ENCODE peak calls at places on chromosomes 1 and 21, in four cellular contexts. S is heart right ventricle, G is PC-9, E is sigmoid colon. T is an unnamed sample.

GRCh38 chr1:33348194-33348593 is 27.3 kb upstream of the A3GALT2 start:
- DNase-seq in E (peak; percentile 66), S (no peak), G (no peak), T (no peak)

GRCh38 chr1:145891143-145891542 is 5.5 kb upstream of the ANKRD35 start:
- DNase-seq in S (no peak), G (peak; percentile 92), E (no peak), T (no peak)

GRCh38 chr1:95778217-95778616 is 544.2 kb downstream of the RWDD3 start:
- DNase-seq in G (no peak), E (no peak), S (no peak), T (no peak)

GRCh38 chr1:172178846-172179245 is 241.6 kb upstream of the C1orf105 start:
- DNase-seq in S (no peak), E (no peak), G (no peak), T (no peak)

GRCh38 chr1:78587213-78587612 is 33.0 kb upstream of the IFI44L start:
- DNase-seq in G (no peak), E (no peak), S (no peak), T (peak; percentile 37)

GRCh38 chr1:114011796-114012195 is 32.5 kb downstream of the OLFML3 start:
- DNase-seq in G (no peak), E (no peak), S (no peak), T (no peak)

GRCh38 chr21:30189763-30190162 is 23.2 kb upstream of the CLDN17 start:
- DNase-seq in G (no peak), S (no peak), E (no peak), T (no peak)

GRCh38 chr1:114015075-114015474 is 35.8 kb downstream of the OLFML3 start:
- DNase-seq in G (peak; percentile 96), S (no peak), E (no peak), T (peak; percentile 74)

GRCh38 chr1:119187416-119187815 is 47.0 kb upstream of the WARS2 start:
- DNase-seq in S (no peak), G (no peak), E (no peak), T (no peak)

GRCh38 chr1:227299238-227299637 is 19.1 kb downstream of the CDC42BPA start:
- DNase-seq in G (peak; percentile 64), S (no peak), E (no peak), T (no peak)

GRCh38 chr1:169106921-169107672 is 607 bp downstream of the ATP1B1 start:
- DNase-seq in G (no peak), E (no peak), S (no peak), T (no peak)

GRCh38 chr1:64471218-64471719 is 1.3 kb downstream of the CACHD1 start:
- DNase-seq in E (peak; percentile 66), G (no peak), S (peak; percentile 32), T (no peak)

GRCh38 chr1:111505641-111506119 is 2.2 kb upstream of the ADORA3 start:
- DNase-seq in G (no peak), E (no peak), S (no peak), T (no peak)

GRCh38 chr1:38829368-38829767 is 30.2 kb downstream of the RRAGC start:
- DNase-seq in E (no peak), G (no peak), S (no peak), T (no peak)

GRCh38 chr1:240099329-240099728 is 7.6 kb downstream of the FMN2 start:
- DNase-seq in G (no peak), S (no peak), E (no peak), T (no peak)

GRCh38 chr1:154714638-154715037 is 106.7 kb upstream of the ADAR start:
- DNase-seq in E (no peak), G (peak; percentile 78), S (no peak), T (peak; percentile 33)

GRCh38 chr1:33826311-33826710 is 37.6 kb upstream of the HMGB4 start:
- DNase-seq in G (no peak), S (no peak), E (no peak), T (no peak)

GRCh38 chr1:85178396-85178795 is 22.4 kb downstream of the SYDE2 start:
- DNase-seq in G (no peak), S (no peak), E (no peak), T (no peak)

GRCh38 chr1:47871799-47872353 is 125.3 kb downstream of the TRABD2B start:
- DNase-seq in G (peak; percentile 57), S (no peak), E (no peak), T (peak; percentile 61)

GRCh38 chr1:55506686-55507577 is 291.8 kb upstream of the USP24 start:
- DNase-seq in S (no peak), E (no peak), G (peak; percentile 80), T (peak; percentile 36)

DNA sequence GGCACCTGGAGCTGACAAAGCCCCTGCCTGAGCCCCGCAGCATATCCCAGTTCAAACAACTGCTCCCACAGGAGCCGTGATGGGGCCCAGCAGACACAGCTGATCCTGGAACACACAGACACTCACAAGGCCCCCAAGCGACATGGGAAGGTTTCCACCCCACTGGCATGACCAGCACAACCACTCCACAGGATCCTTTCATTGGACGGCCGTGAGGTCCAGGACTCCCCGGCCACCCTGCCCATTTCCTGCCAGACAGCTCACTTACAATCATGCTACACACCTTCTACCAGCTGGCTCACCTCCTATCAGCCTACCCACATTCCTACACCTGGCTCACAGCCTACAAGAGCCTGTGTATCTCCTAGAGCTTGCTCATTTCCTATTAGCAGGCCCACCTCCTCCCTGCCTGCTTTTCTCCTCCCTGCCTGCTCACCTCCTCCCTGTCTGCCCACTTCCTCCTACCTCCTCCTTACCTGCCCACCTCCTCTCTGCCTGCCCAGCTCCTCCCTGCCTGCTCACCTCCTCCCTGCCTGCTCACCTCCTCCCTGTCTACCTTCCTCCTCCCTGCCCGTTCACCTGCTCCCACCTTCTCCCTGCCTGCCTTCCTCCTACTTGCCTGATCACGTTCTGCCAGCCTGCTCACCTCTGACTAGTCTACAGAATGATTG is 73.9 kb downstream of the MATN1 start:
- DNase-seq in E (no peak), S (no peak), G (peak; percentile 61), T (peak; percentile 80)
- TF ChIP-seq CTCF in E (no peak), S (no peak), G (no peak), T (no peak)

GRCh38 chr1:2544875-2545638 is 11.1 kb upstream of the TNFRSF14 start:
- DNase-seq in G (no peak), E (no peak), S (no peak), T (no peak)

GRCh38 chr1:2544093-2544874 is 11.9 kb upstream of the TNFRSF14 start:
- DNase-seq in G (no peak), S (no peak), E (no peak), T (no peak)

GRCh38 chr1:2546515-2547209 is 9.5 kb upstream of the TNFRSF14 start:
- DNase-seq in G (peak; percentile 87), S (peak; percentile 86), E (peak; percentile 93), T (peak; percentile 90)

GRCh38 chr1:2547210-2548067 is 8.7 kb upstream of the TNFRSF14 start:
- DNase-seq in E (no peak), G (no peak), S (peak; percentile 35), T (no peak)

GRCh38 chr1:2545754-2546514 is 10.2 kb upstream of the TNFRSF14 start:
- DNase-seq in E (peak; percentile 96), G (peak; percentile 74), S (peak; percentile 91), T (peak; percentile 94)
- H3K27ac ChIP-seq in E (peak overlapping the region; percentile 94), G (peak overlapping the region; percentile 45), S (peak overlapping the region; percentile 99), T (peak overlapping the region; percentile 83)

DNA sequence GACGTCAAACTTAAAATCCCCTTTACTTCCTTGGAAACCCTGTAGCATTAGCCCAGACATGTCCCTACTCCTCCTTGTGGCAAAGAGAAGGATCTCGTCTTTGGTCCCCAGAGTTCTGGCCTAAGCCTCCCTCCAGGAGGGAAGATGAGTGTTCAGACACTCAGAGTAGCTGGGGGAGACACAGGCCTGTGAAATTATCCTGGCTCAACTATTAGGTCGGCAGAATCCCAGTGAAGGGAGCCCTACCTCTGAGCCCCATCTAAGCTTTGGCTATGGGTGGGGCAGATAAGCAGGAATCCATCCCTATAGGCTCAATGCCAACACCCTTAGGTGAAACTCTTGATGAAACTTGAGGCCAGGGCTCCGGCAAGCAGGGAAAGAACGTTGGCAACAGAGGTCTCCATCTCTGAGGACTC is 1.7 kb upstream of the SFN start:
- DNase-seq in S (no peak), G (peak; percentile 84), E (no peak), T (no peak)
- TF ChIP-seq CTCF in S (no peak), G (no peak), E (no peak), T (peak; percentile 18)

DNA sequence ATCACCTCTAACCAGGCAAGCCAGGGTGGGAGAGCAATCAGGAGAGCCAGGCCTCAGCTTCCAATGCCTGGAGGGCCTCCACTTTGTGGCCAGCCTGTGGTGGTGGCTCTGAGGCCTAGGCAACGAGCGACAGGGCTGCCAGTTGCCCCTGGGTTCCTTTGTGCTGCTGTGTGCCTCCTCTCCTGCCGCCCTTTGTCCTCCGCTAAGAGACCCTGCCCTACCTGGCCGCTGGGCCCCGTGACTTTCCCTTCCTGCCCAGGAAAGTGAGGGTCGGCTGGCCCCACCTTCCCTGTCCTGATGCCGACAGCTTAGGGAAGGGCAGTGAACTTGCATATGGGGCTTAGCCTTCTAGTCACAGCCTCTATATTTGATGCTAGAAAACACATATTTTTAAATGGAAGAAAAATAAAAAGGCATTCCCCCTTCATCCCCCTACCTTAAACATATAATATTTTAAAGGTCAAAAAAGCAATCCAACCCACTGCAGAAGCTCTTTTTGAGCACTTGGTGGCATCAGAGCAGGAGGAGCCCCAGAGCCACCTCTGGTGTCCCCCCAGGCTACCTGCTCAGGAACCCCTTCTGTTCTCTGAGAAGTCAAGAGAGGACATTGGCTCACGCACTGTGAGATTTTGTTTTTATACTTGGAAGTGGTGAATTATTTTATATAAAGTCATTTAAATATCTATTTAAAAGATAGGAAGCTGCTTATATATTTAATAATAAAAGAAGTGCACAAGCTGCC is 19.8 kb downstream of the CSF1 start:
- DNase-seq in E (no peak), G (peak; percentile 54), S (no peak), T (no peak)
- H3K27ac ChIP-seq in E (peak overlapping the region; percentile 83), G (peak overlapping the region; percentile 80), S (peak overlapping the region; percentile 80), T (peak overlapping the region; percentile 72)

DNA sequence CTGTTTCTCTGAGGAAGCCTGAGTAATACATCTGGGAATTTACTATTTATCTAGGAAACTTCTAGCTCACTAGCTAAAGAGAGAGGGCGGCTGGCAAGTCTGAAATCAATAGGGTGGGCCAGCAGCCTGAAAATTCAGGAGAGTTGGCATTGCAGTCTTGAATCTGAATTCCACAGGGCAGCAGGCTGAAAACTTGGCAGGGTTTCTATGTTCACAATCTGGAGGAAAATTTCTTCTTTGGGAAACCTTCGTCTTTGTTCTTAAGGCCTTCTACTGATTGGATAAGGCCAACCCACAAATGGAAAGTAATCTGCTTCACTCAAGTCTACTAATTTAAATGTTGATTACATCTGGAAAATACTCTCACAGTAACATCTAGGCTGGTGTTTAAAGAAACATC is 101.0 kb upstream of the COG2 start:
- DNase-seq in S (no peak), E (no peak), G (no peak), T (no peak)
- TF ChIP-seq CTCF in S (no peak), E (no peak), G (no peak), T (no peak)